ENCODE peak calls at places on chromosomes 3 and 15, in six cellular contexts. L, I, N, M, H and G are unnamed samples.

GRCh38 chr3:49513494-49514179 is 40.6 kb upstream of the BSN start:
- DNase-seq in H (no peak), I (no peak), M (no peak), N (no peak), L (no peak), G (no peak)

GRCh38 chr3:192942625-192943024 is 25.0 kb upstream of the MB21D2 start:
- DNase-seq in N (no peak), I (no peak), H (no peak), M (no peak), L (no peak), G (no peak)

GRCh38 chr15:95292790-95293450 is 1037.6 kb upstream of the NR2F2 start:
- DNase-seq in M (no peak), L (no peak), I (no peak), H (no peak), N (no peak), G (no peak)

GRCh38 chr15:95687686-95688085 is 642.8 kb upstream of the NR2F2 start:
- DNase-seq in M (no peak), L (no peak), H (no peak), I (no peak), N (no peak), G (no peak)

GRCh38 chr3:187025656-187026320 is 95.5 kb downstream of the ST6GAL1 start:
- DNase-seq in N (no peak), M (no peak), H (peak; percentile 34), I (no peak), L (no peak), G (no peak)

GRCh38 chr3:31847760-31848159 is 133.3 kb downstream of the OSBPL10 start:
- DNase-seq in I (no peak), M (no peak), N (no peak), H (no peak), L (no peak), G (no peak)

GRCh38 chr3:115710799-115711198 is 87.5 kb downstream of the GAP43 start:
- DNase-seq in I (no peak), N (no peak), L (no peak), H (no peak), M (no peak), G (no peak)

GRCh38 chr3:129121792-129122696 is at the start of gene RAB43:
- DNase-seq in N (peak; percentile 51), I (peak; percentile 89), M (peak; percentile 91), H (peak; percentile 83), L (peak; percentile 66), G (peak; percentile 76)

GRCh38 chr15:56871180-56871579 is 47.3 kb upstream of the TCF12 start:
- DNase-seq in L (no peak), N (no peak), H (no peak), M (no peak), I (no peak), G (no peak)

GRCh38 chr3:18847583-18848197 is 300.6 kb upstream of the KCNH8 start:
- DNase-seq in I (no peak), H (no peak), L (no peak), M (no peak), N (no peak), G (no peak)

GRCh38 chr3:98596902-98597500 is 3.6 kb upstream of the CPOX start:
- DNase-seq in N (no peak), H (no peak), L (no peak), I (no peak), M (no peak), G (no peak)

GRCh38 chr3:175398676-175399075 is 539.5 kb downstream of the NAALADL2 start:
- DNase-seq in N (no peak), L (no peak), M (no peak), H (no peak), I (no peak), G (no peak)

GRCh38 chr3:122085666-122086065 is 30.5 kb downstream of the CD86 start:
- DNase-seq in M (no peak), I (no peak), H (no peak), L (no peak), N (no peak), G (no peak)

GRCh38 chr3:45078910-45079522 is 52.9 kb downstream of the CLEC3B start:
- DNase-seq in H (no peak), L (no peak), I (no peak), M (no peak), N (no peak), G (no peak)